ENCODE peak calls at places on chromosomes 13 and 19, in six cellular contexts. R is anterior cingulate cortex, L is tibial nerve, T is endothelial cell, Y is AG09319, M is right cardiac atrium. B is an unnamed sample.

GRCh38 chr13:86135856-86136255 is 336.6 kb upstream of the SLITRK6 start:
- DNase-seq in R (no peak), L (no peak), T (no peak), Y (no peak), M (no peak), B (no peak)

GRCh38 chr13:113564331-113565023 is 20.1 kb upstream of the TFDP1 start:
- DNase-seq in R (no peak), L (no peak), T (no peak), Y (no peak), M (no peak), B (no peak)

GRCh38 chr19:28886708-28887107 is 326.2 kb downstream of the UQCRFS1 start:
- DNase-seq in R (no peak), L (no peak), T (no peak), Y (no peak), M (no peak), B (no peak)

GRCh38 chr19:10690351-10690781 is 10.9 kb upstream of the QTRT1 start:
- DNase-seq in R (no peak), L (no peak), T (no peak), Y (no peak), M (no peak), B (no peak)

GRCh38 chr13:79631260-79631659 is 150.3 kb downstream of the NDFIP2 start:
- DNase-seq in R (no peak), L (no peak), T (no peak), Y (peak; percentile 69), M (no peak), B (no peak)

GRCh38 chr13:47256618-47257017 is 359.8 kb upstream of the HTR2A start:
- DNase-seq in R (no peak), L (no peak), T (no peak), Y (peak; percentile 10), M (no peak), B (no peak)

GRCh38 chr19:36986601-36987000 is 70.5 kb downstream of the ZNF568 start:
- DNase-seq in R (no peak), L (no peak), T (no peak), Y (no peak), M (no peak), B (no peak)

GRCh38 chr13:114325729-114326128 is 11.4 kb downstream of the CHAMP1 start:
- DNase-seq in R (no peak), L (no peak), T (no peak), Y (no peak), M (no peak), B (no peak)

GRCh38 chr19:18833849-18834643 is 2.3 kb downstream of the UPF1 start:
- DNase-seq in R (no peak), L (no peak), T (no peak), Y (no peak), M (no peak), B (no peak)

GRCh38 chr19:39126593-39127187 is 1.1 kb downstream of the PAK4 start:
- DNase-seq in R (no peak), L (no peak), T (no peak), Y (no peak), M (no peak), B (no peak)

GRCh38 chr13:32587014-32587773 is 942 bp downstream of the PDS5B start:
- DNase-seq in R (peak; percentile 42), L (peak; percentile 60), T (peak; percentile 63), Y (peak; percentile 22), M (peak; percentile 75), B (peak; percentile 25)

GRCh38 chr19:50016225-50016807 is 8.9 kb downstream of the VRK3 start:
- DNase-seq in R (no peak), L (no peak), T (no peak), Y (no peak), M (no peak), B (no peak)

GRCh38 chr19:58097783-58098681 is at the start of gene ZSCAN18:
- DNase-seq in R (peak; percentile 93), L (peak; percentile 94), T (peak; percentile 98), Y (peak; percentile 94), M (peak; percentile 99), B (peak; percentile 96)

GRCh38 chr19:52028027-52028779 is at the start of gene ZNF614:
- DNase-seq in R (peak; percentile 81), L (peak; percentile 58), T (peak; percentile 87), Y (peak; percentile 51), M (peak; percentile 89), B (peak; percentile 77)

GRCh38 chr13:46728777-46729176 is 68.2 kb downstream of the ESD start:
- DNase-seq in R (no peak), L (no peak), T (peak; percentile 10), Y (no peak), M (no peak), B (no peak)

GRCh38 chr19:43997631-43998290 is 5.0 kb upstream of the ZNF230 start:
- DNase-seq in R (no peak), L (no peak), T (no peak), Y (no peak), M (peak; percentile 20), B (no peak)

GRCh38 chr13:47594833-47595232 is 406.2 kb downstream of the SUCLA2 start:
- DNase-seq in R (no peak), L (no peak), T (no peak), Y (no peak), M (no peak), B (no peak)

GRCh38 chr13:40780822-40781401 is 8.5 kb upstream of the SLC25A15 start:
- DNase-seq in R (no peak), L (no peak), T (no peak), Y (no peak), M (no peak), B (no peak)

GRCh38 chr13:38662362-38662761 is 24.5 kb upstream of the FREM2 start:
- DNase-seq in R (no peak), L (no peak), T (no peak), Y (no peak), M (no peak), B (no peak)

GRCh38 chr19:10112895-10113591 is 1.6 kb downstream of the P2RY11 start:
- DNase-seq in R (no peak), L (no peak), T (peak; percentile 65), Y (no peak), M (peak; percentile 52), B (no peak)

GRCh38 chr19:55620951-55621672 is 3.3 kb downstream of the ZNF784 start:
- DNase-seq in R (no peak), L (no peak), T (no peak), Y (no peak), M (no peak), B (no peak)

GRCh38 chr19:22605275-22606211 is 28.6 kb upstream of the ZNF492 start:
- DNase-seq in R (no peak), L (no peak), T (no peak), Y (no peak), M (no peak), B (no peak)

GRCh38 chr13:35198821-35199220 is 256.8 kb downstream of the NBEA start:
- DNase-seq in R (no peak), L (no peak), T (no peak), Y (no peak), M (no peak), B (no peak)

GRCh38 chr13:28805193-28805819 is 14.8 kb upstream of the MTUS2 start:
- DNase-seq in R (no peak), L (no peak), T (peak; percentile 59), Y (no peak), M (peak; percentile 24), B (no peak)

GRCh38 chr13:106548064-106548696 is 12.7 kb upstream of the EFNB2 start:
- DNase-seq in R (no peak), L (no peak), T (no peak), Y (no peak), M (no peak), B (no peak)

GRCh38 chr13:51953347-51953746 is 57.9 kb downstream of the ATP7B start:
- DNase-seq in R (no peak), L (no peak), T (no peak), Y (no peak), M (no peak), B (no peak)

GRCh38 chr19:15187026-15188007 is 13.5 kb downstream of the NOTCH3 start:
- DNase-seq in R (no peak), L (no peak), T (no peak), Y (no peak), M (no peak), B (no peak)

GRCh38 chr19:28184997-28185396 is 1028.0 kb downstream of the UQCRFS1 start:
- DNase-seq in R (no peak), L (no peak), T (no peak), Y (no peak), M (no peak), B (no peak)